ENCODE peak calls at places on chromosomes 13 and 19, in four cellular contexts. R is right lobe of liver; M is germinal center; I is stimulated activated CD4-positive, alpha-beta T cell treated with anti-CD3 and anti-CD28 coated beads, Interleukin-1b, Interleukin-23, amount 100 ng/mL, for 24 hours. B is an unnamed sample.
A peak's percentile ranks its signal among the peaks of the same experiment; 100 is the strongest.

GRCh38 chr19:18597809-18598660 is 8.6 kb downstream of the CRLF1 start:
- DNase-seq in R (no peak), M (no peak), I (no peak), B (no peak)

GRCh38 chr19:55085923-55086715 is 10.4 kb downstream of the EPS8L1 start:
- DNase-seq in M (no peak), R (no peak), I (no peak), B (no peak)

GRCh38 chr19:6887326-6887725 is at the start of gene ADGRE1:
- DNase-seq in I (no peak), R (no peak), M (no peak), B (no peak)

GRCh38 chr19:45076029-45076850 is at the start of gene ZNF296:
- DNase-seq in R (peak; percentile 90), M (peak; percentile 89), I (peak; percentile 64), B (peak; percentile 52)

GRCh38 chr13:100478107-100478809 is 110.3 kb downstream of the GGACT start:
- DNase-seq in R (no peak), M (no peak), I (no peak), B (no peak)

GRCh38 chr13:50780201-50781015 is 63.1 kb downstream of the DLEU7 start:
- DNase-seq in I (no peak), R (no peak), M (no peak), B (no peak)

GRCh38 chr19:54653181-54653809 is 9.5 kb upstream of the LILRB4 start:
- DNase-seq in M (peak; percentile 63), R (no peak), I (no peak), B (peak; percentile 63)

GRCh38 chr19:13839938-13840750 is 36.8 kb upstream of the NANOS3 start:
- DNase-seq in R (peak; percentile 72), M (no peak), I (no peak), B (peak; percentile 49)

GRCh38 chr19:7874080-7874856 is at the start of gene PRR36:
- DNase-seq in R (no peak), M (no peak), I (no peak), B (peak; percentile 60)

GRCh38 chr13:57311009-57311586 is 144.1 kb downstream of the PRR20E start:
- DNase-seq in M (no peak), R (no peak), I (no peak), B (no peak)

GRCh38 chr13:100022798-100023197 is 41.2 kb downstream of the ZIC2 start:
- DNase-seq in I (no peak), M (no peak), R (no peak), B (no peak)

GRCh38 chr13:74128171-74128767 is 5.9 kb downstream of the KLF12 start:
- DNase-seq in I (no peak), M (no peak), R (no peak), B (peak; percentile 71)

B was measured in dermis blood vessel endothelial cell.